ENCODE peak calls at places on chromosomes 4 and X, in ten cellular contexts. E is CD4-positive, alpha-beta T cell; Z is NCI-H1092 treated with DMSO at 0.1 percent for 48 hours; N is CD4-positive, alpha-beta memory T cell; Y is NCI-H1694; U is mesendoderm; X is suprapubic skin; W is adrenal gland; J is NCI-H345; L is NCI-H2107. Q is an unnamed sample.

GRCh38 chrX:107725761-107726555 is 49.6 kb downstream of the TSC22D3 start:
- DNase-seq in Y (no peak), E (no peak), Z (no peak), X (no peak), W (peak), L (no peak), J (no peak), N (no peak), U (no peak), Q (no peak)

GRCh38 chr4:54082168-54082567 is 17.8 kb upstream of the CHIC2 start:
- DNase-seq in W (peak), N (no peak), L (no peak), Y (peak), E (no peak), J (no peak), X (no peak), U (no peak), Z (no peak), Q (no peak)

GRCh38 chrX:129638917-129639316 is 15.8 kb downstream of the APLN start:
- DNase-seq in E (no peak), W (no peak), Z (no peak), Y (no peak), N (no peak), U (peak), X (no peak), L (no peak), J (no peak), Q (no peak)

GRCh38 chr4:31083451-31083850 is 363.3 kb downstream of the PCDH7 start:
- DNase-seq in W (no peak), U (no peak), L (no peak), Y (no peak), N (no peak), Z (no peak), X (no peak), E (no peak), J (no peak), Q (peak)

GRCh38 chrX:83512111-83512510 is 4.0 kb downstream of the POU3F4 start:
- DNase-seq in L (no peak), U (no peak), X (no peak), W (no peak), Y (no peak), J (no peak), E (no peak), Z (no peak), N (no peak), Q (no peak)

GRCh38 chrX:135302269-135302873 is 6.9 kb upstream of the ETDC start:
- DNase-seq in J (no peak), E (no peak), L (no peak), Z (no peak), X (no peak), Y (no peak), W (no peak), U (peak), N (no peak), Q (no peak)

GRCh38 chr4:149993030-149993429 is 85.2 kb upstream of the DCLK2 start:
- DNase-seq in U (no peak), L (no peak), J (no peak), Z (no peak), X (no peak), E (no peak), Y (no peak), W (no peak), N (no peak), Q (no peak)

GRCh38 chr4:2254665-2255500 is 7.0 kb downstream of the MXD4 start:
- DNase-seq in J (no peak), Z (no peak), Y (no peak), N (no peak), X (peak), E (no peak), U (no peak), L (no peak), W (no peak), Q (no peak)

GRCh38 chrX:48958635-48959094 is 1.3 kb upstream of the OTUD5 start:
- DNase-seq in X (no peak), U (no peak), Z (peak), J (no peak), W (peak), N (no peak), Y (no peak), E (no peak), L (no peak), Q (no peak)

GRCh38 chr4:82371398-82371972 is 2.3 kb downstream of the HNRNPD start:
- DNase-seq in Z (peak), X (no peak), J (no peak), E (no peak), L (no peak), U (no peak), N (no peak), W (no peak), Y (no peak), Q (no peak)

GRCh38 chrX:101417190-101417589 is 9.2 kb downstream of the HNRNPH2 start:
- DNase-seq in W (no peak), E (no peak), Z (no peak), N (no peak), J (no peak), Y (no peak), U (no peak), L (no peak), X (no peak), Q (no peak)

GRCh38 chr4:169571435-169571834 is 40.9 kb downstream of the NEK1 start:
- DNase-seq in X (no peak), J (no peak), W (no peak), E (no peak), Y (no peak), N (no peak), Z (no peak), U (no peak), L (no peak), Q (no peak)

GRCh38 chr4:169225058-169225751 is 45.6 kb downstream of the SH3RF1 start:
- DNase-seq in U (peak), Y (no peak), J (no peak), Z (no peak), N (no peak), E (no peak), X (no peak), W (no peak), L (no peak), Q (no peak)

GRCh38 chr4:52979821-52980590 is 117.9 kb downstream of the RASL11B start:
- DNase-seq in X (no peak), J (no peak), U (no peak), Z (no peak), E (no peak), W (no peak), Y (no peak), L (no peak), N (no peak), Q (no peak)

GRCh38 chrX:13235930-13236329 is 83.9 kb downstream of the ATXN3L start:
- DNase-seq in X (no peak), Z (no peak), Y (no peak), E (no peak), L (no peak), J (no peak), N (no peak), U (no peak), W (no peak), Q (peak)

GRCh38 chrX:87516716-87517115 is 886 bp upstream of the KLHL4 start:
- DNase-seq in J (no peak), W (no peak), U (no peak), E (no peak), Y (no peak), Z (no peak), N (no peak), X (no peak), L (no peak), Q (no peak)

GRCh38 chr4:21752616-21753015 is 196.0 kb downstream of the KCNIP4 start:
- DNase-seq in L (no peak), U (no peak), J (no peak), E (no peak), N (no peak), Y (no peak), Z (no peak), X (no peak), W (no peak), Q (no peak)

GRCh38 chr4:13430834-13431568 is 53.1 kb downstream of the RAB28 start:
- DNase-seq in Y (no peak), E (no peak), L (no peak), X (no peak), U (peak), N (no peak), Z (no peak), J (no peak), W (no peak), Q (no peak)

GRCh38 chr4:41212221-41213203 is 1.8 kb downstream of the APBB2 start:
- DNase-seq in W (peak), J (peak), Y (no peak), L (peak), E (no peak), X (no peak), N (no peak), Z (peak), U (peak), Q (no peak)